ENCODE peak calls at places on chromosome 9, in five cellular contexts. B is NCI-H1105 treated with DMSO at 0.1 percent for 48 hours, R is GM18507, I is Ammon's horn, V is C1 segment of cervical spinal cord. D is an unnamed sample.

GRCh38 chr9:69822091-69822750 is 1.6 kb downstream of the CFAP95 start:
- DNase-seq in B (no peak), R (no peak), I (no peak), V (no peak), D (no peak)

GRCh38 chr9:129343697-129344375 is 165.8 kb upstream of the IER5L start:
- DNase-seq in B (no peak), R (no peak), I (peak), V (peak), D (peak)

GRCh38 chr9:93083592-93084470 is 12.2 kb upstream of the CARD19 start:
- DNase-seq in B (no peak), R (no peak), I (no peak), V (no peak), D (no peak)

GRCh38 chr9:108994695-108995094 is 18.6 kb downstream of the CTNNAL1 start:
- DNase-seq in B (no peak), R (no peak), I (no peak), V (no peak), D (no peak)

GRCh38 chr9:130117376-130117775 is 54.8 kb upstream of the NCS1 start:
- DNase-seq in B (no peak), R (no peak), I (no peak), V (no peak), D (no peak)

GRCh38 chr9:4108708-4109444 is 191.0 kb downstream of the GLIS3 start:
- DNase-seq in B (no peak), R (no peak), I (no peak), V (no peak), D (no peak)

GRCh38 chr9:99731950-99732349 is 89.7 kb upstream of the NR4A3 start:
- DNase-seq in B (no peak), R (no peak), I (no peak), V (no peak), D (no peak)

GRCh38 chr9:95189230-95190098 is 128.0 kb downstream of the FANCC start:
- DNase-seq in B (no peak), R (no peak), I (no peak), V (no peak), D (peak)

GRCh38 chr9:99398241-99398640 is 176.2 kb downstream of the SEC61B start:
- DNase-seq in B (no peak), R (no peak), I (no peak), V (no peak), D (no peak)

GRCh38 chr9:860706-861105 is 19.2 kb downstream of the DMRT1 start:
- DNase-seq in B (no peak), R (no peak), I (no peak), V (no peak), D (no peak)

GRCh38 chr9:127976498-127976897 is 4.3 kb downstream of the EEIG1 start:
- DNase-seq in B (peak), R (no peak), I (no peak), V (no peak), D (no peak)

GRCh38 chr9:12503606-12504122 is 189.5 kb upstream of the TYRP1 start:
- DNase-seq in B (no peak), R (no peak), I (no peak), V (no peak), D (peak)

GRCh38 chr9:93061791-93062299 is 3.3 kb downstream of the SUSD3 start:
- DNase-seq in B (no peak), R (no peak), I (no peak), V (no peak), D (no peak)

GRCh38 chr9:115988701-115989100 is 164.9 kb upstream of the PAPPA start:
- DNase-seq in B (no peak), R (no peak), I (no peak), V (no peak), D (no peak)